ENCODE peak calls at places on chromosomes 13 and 19, in five cellular contexts. One of them, this sample, is unnamed.

GRCh38 chr13:101512650-101513049 is 60.2 kb downstream of the ITGBL1 start:
- DNase-seq in A549: no peak
- DNase-seq in foreskin keratinocyte: no peak
- DNase-seq in HFFc6: no peak
- DNase-seq in activated CD8-positive, alpha-beta T cell treated with anti-CD3 and anti-CD28 coated beads for 36 hours: no peak
- DNase-seq in this sample: no peak

GRCh38 chr13:110726726-110727125 is 13.2 kb downstream of the ING1 start:
- DNase-seq in foreskin keratinocyte: no peak
- DNase-seq in A549: no peak
- DNase-seq in activated CD8-positive, alpha-beta T cell treated with anti-CD3 and anti-CD28 coated beads for 36 hours: peak
- DNase-seq in HFFc6: no peak
- DNase-seq in this sample: no peak

GRCh38 chr19:45973564-45974338 is at the start of gene NOVA2:
- DNase-seq in activated CD8-positive, alpha-beta T cell treated with anti-CD3 and anti-CD28 coated beads for 36 hours: peak
- DNase-seq in HFFc6: no peak
- DNase-seq in foreskin keratinocyte: no peak
- DNase-seq in A549: peak
- DNase-seq in this sample: peak

GRCh38 chr13:40232321-40232720 is 434.1 kb downstream of the FOXO1 start:
- DNase-seq in A549: no peak
- DNase-seq in HFFc6: no peak
- DNase-seq in foreskin keratinocyte: no peak
- DNase-seq in activated CD8-positive, alpha-beta T cell treated with anti-CD3 and anti-CD28 coated beads for 36 hours: no peak
- DNase-seq in this sample: no peak

GRCh38 chr19:32224371-32225244 is 120.8 kb upstream of the ZNF507 start:
- DNase-seq in HFFc6: peak
- DNase-seq in foreskin keratinocyte: no peak
- DNase-seq in activated CD8-positive, alpha-beta T cell treated with anti-CD3 and anti-CD28 coated beads for 36 hours: peak
- DNase-seq in A549: peak
- DNase-seq in this sample: peak

GRCh38 chr13:111792956-111793355 is 274.0 kb upstream of the SOX1 start:
- DNase-seq in activated CD8-positive, alpha-beta T cell treated with anti-CD3 and anti-CD28 coated beads for 36 hours: no peak
- DNase-seq in HFFc6: no peak
- DNase-seq in foreskin keratinocyte: no peak
- DNase-seq in A549: no peak
- DNase-seq in this sample: no peak

GRCh38 chr19:17497149-17497798 is 14.2 kb upstream of the PGLS start:
- DNase-seq in HFFc6: no peak
- DNase-seq in activated CD8-positive, alpha-beta T cell treated with anti-CD3 and anti-CD28 coated beads for 36 hours: no peak
- DNase-seq in foreskin keratinocyte: no peak
- DNase-seq in A549: no peak
- DNase-seq in this sample: no peak

GRCh38 chr13:109231853-109232252 is 554.5 kb downstream of the IRS2 start:
- DNase-seq in foreskin keratinocyte: no peak
- DNase-seq in HFFc6: no peak
- DNase-seq in activated CD8-positive, alpha-beta T cell treated with anti-CD3 and anti-CD28 coated beads for 36 hours: no peak
- DNase-seq in A549: no peak
- DNase-seq in this sample: no peak

GRCh38 chr19:36225219-36225892 is 10.4 kb downstream of the ZNF146 start:
- DNase-seq in activated CD8-positive, alpha-beta T cell treated with anti-CD3 and anti-CD28 coated beads for 36 hours: no peak
- DNase-seq in foreskin keratinocyte: no peak
- DNase-seq in HFFc6: peak
- DNase-seq in A549: no peak
- DNase-seq in this sample: peak

GRCh38 chr19:16650821-16651220 is 9.1 kb downstream of the SMIM7 start:
- DNase-seq in HFFc6: no peak
- DNase-seq in foreskin keratinocyte: no peak
- DNase-seq in A549: no peak
- DNase-seq in activated CD8-positive, alpha-beta T cell treated with anti-CD3 and anti-CD28 coated beads for 36 hours: no peak
- DNase-seq in this sample: no peak

GRCh38 chr19:491146-491741 is 5.0 kb upstream of the MADCAM1 start:
- DNase-seq in A549: no peak
- DNase-seq in HFFc6: no peak
- DNase-seq in foreskin keratinocyte: no peak
- DNase-seq in activated CD8-positive, alpha-beta T cell treated with anti-CD3 and anti-CD28 coated beads for 36 hours: no peak
- DNase-seq in this sample: peak

GRCh38 chr13:44305845-44306244 is 67.8 kb upstream of the SERP2 start:
- DNase-seq in activated CD8-positive, alpha-beta T cell treated with anti-CD3 and anti-CD28 coated beads for 36 hours: no peak
- DNase-seq in HFFc6: no peak
- DNase-seq in A549: no peak
- DNase-seq in foreskin keratinocyte: no peak
- DNase-seq in this sample: peak

GRCh38 chr13:59746291-59746962 is 417.3 kb downstream of the DIAPH3 start:
- DNase-seq in A549: no peak
- DNase-seq in foreskin keratinocyte: peak
- DNase-seq in activated CD8-positive, alpha-beta T cell treated with anti-CD3 and anti-CD28 coated beads for 36 hours: no peak
- DNase-seq in HFFc6: peak
- DNase-seq in this sample: no peak

GRCh38 chr13:27921961-27922910 is 2.4 kb downstream of the PDX1 start:
- DNase-seq in activated CD8-positive, alpha-beta T cell treated with anti-CD3 and anti-CD28 coated beads for 36 hours: no peak
- DNase-seq in foreskin keratinocyte: no peak
- DNase-seq in A549: no peak
- DNase-seq in HFFc6: no peak
- DNase-seq in this sample: no peak

GRCh38 chr13:26656919-26657318 is 99.4 kb downstream of the WASF3 start:
- DNase-seq in HFFc6: peak
- DNase-seq in foreskin keratinocyte: no peak
- DNase-seq in A549: no peak
- DNase-seq in activated CD8-positive, alpha-beta T cell treated with anti-CD3 and anti-CD28 coated beads for 36 hours: no peak
- DNase-seq in this sample: peak

GRCh38 chr19:38528931-38529330 is 88.8 kb downstream of the MAP4K1 start:
- DNase-seq in activated CD8-positive, alpha-beta T cell treated with anti-CD3 and anti-CD28 coated beads for 36 hours: no peak
- DNase-seq in foreskin keratinocyte: no peak
- DNase-seq in A549: no peak
- DNase-seq in HFFc6: no peak
- DNase-seq in this sample: no peak

GRCh38 chr19:2638417-2638940 is 64.0 kb downstream of the GNG7 start:
- DNase-seq in HFFc6: no peak
- DNase-seq in foreskin keratinocyte: no peak
- DNase-seq in A549: no peak
- DNase-seq in activated CD8-positive, alpha-beta T cell treated with anti-CD3 and anti-CD28 coated beads for 36 hours: no peak
- DNase-seq in this sample: no peak

GRCh38 chr13:99442273-99442895 is 58.9 kb upstream of the TM9SF2 start:
- DNase-seq in activated CD8-positive, alpha-beta T cell treated with anti-CD3 and anti-CD28 coated beads for 36 hours: peak
- DNase-seq in HFFc6: peak
- DNase-seq in foreskin keratinocyte: no peak
- DNase-seq in A549: peak
- DNase-seq in this sample: peak

GRCh38 chr19:18995804-18996241 is 37.5 kb downstream of the SUGP2 start:
- DNase-seq in HFFc6: peak
- DNase-seq in activated CD8-positive, alpha-beta T cell treated with anti-CD3 and anti-CD28 coated beads for 36 hours: peak
- DNase-seq in foreskin keratinocyte: peak
- DNase-seq in A549: peak
- DNase-seq in this sample: peak

GRCh38 chr19:46466536-46467199 is 4.7 kb downstream of the PNMA8A start:
- DNase-seq in foreskin keratinocyte: peak
- DNase-seq in HFFc6: peak
- DNase-seq in A549: no peak
- DNase-seq in activated CD8-positive, alpha-beta T cell treated with anti-CD3 and anti-CD28 coated beads for 36 hours: peak
- DNase-seq in this sample: peak

GRCh38 chr13:33445024-33445423 is 159.5 kb upstream of the STARD13 start:
- DNase-seq in HFFc6: no peak
- DNase-seq in A549: no peak
- DNase-seq in activated CD8-positive, alpha-beta T cell treated with anti-CD3 and anti-CD28 coated beads for 36 hours: no peak
- DNase-seq in foreskin keratinocyte: no peak
- DNase-seq in this sample: no peak

GRCh38 chr13:20711301-20712044 is 8.0 kb downstream of the IL17D start:
- DNase-seq in activated CD8-positive, alpha-beta T cell treated with anti-CD3 and anti-CD28 coated beads for 36 hours: peak
- DNase-seq in HFFc6: no peak
- DNase-seq in foreskin keratinocyte: no peak
- DNase-seq in A549: peak
- DNase-seq in this sample: no peak

GRCh38 chr13:30153871-30154426 is 153.4 kb downstream of the KATNAL1 start:
- DNase-seq in foreskin keratinocyte: no peak
- DNase-seq in HFFc6: no peak
- DNase-seq in A549: no peak
- DNase-seq in activated CD8-positive, alpha-beta T cell treated with anti-CD3 and anti-CD28 coated beads for 36 hours: no peak
- DNase-seq in this sample: peak

GRCh38 chr13:19158526-19158925 is 23.1 kb downstream of the TUBA3C start:
- DNase-seq in activated CD8-positive, alpha-beta T cell treated with anti-CD3 and anti-CD28 coated beads for 36 hours: no peak
- DNase-seq in HFFc6: no peak
- DNase-seq in A549: no peak
- DNase-seq in foreskin keratinocyte: no peak
- DNase-seq in this sample: no peak

GRCh38 chr13:111663505-111663904 is 343.1 kb downstream of the TEX29 start:
- DNase-seq in HFFc6: no peak
- DNase-seq in activated CD8-positive, alpha-beta T cell treated with anti-CD3 and anti-CD28 coated beads for 36 hours: no peak
- DNase-seq in A549: no peak
- DNase-seq in foreskin keratinocyte: no peak
- DNase-seq in this sample: no peak

GRCh38 chr19:17292301-17293074 is 10.7 kb downstream of the ABHD8 start:
- DNase-seq in HFFc6: peak
- DNase-seq in activated CD8-positive, alpha-beta T cell treated with anti-CD3 and anti-CD28 coated beads for 36 hours: peak
- DNase-seq in A549: peak
- DNase-seq in foreskin keratinocyte: peak
- DNase-seq in this sample: peak

GRCh38 chr19:9086761-9087160 is at the start of gene OR1M1:
- DNase-seq in A549: no peak
- DNase-seq in HFFc6: no peak
- DNase-seq in foreskin keratinocyte: no peak
- DNase-seq in activated CD8-positive, alpha-beta T cell treated with anti-CD3 and anti-CD28 coated beads for 36 hours: no peak
- DNase-seq in this sample: no peak

GRCh38 chr19:6925801-6926751 is 38.7 kb downstream of the ADGRE1 start:
- DNase-seq in A549: peak
- DNase-seq in activated CD8-positive, alpha-beta T cell treated with anti-CD3 and anti-CD28 coated beads for 36 hours: peak
- DNase-seq in foreskin keratinocyte: no peak
- DNase-seq in HFFc6: no peak
- DNase-seq in this sample: no peak
- TF ChIP-seq CTCF in A549: peak
- TF ChIP-seq CTCF in activated CD8-positive, alpha-beta T cell treated with anti-CD3 and anti-CD28 coated beads for 36 hours: no peak
- TF ChIP-seq CTCF in foreskin keratinocyte: no peak
- TF ChIP-seq CTCF in HFFc6: peak
- TF ChIP-seq CTCF in this sample: no peak

GRCh38 chr19:49338691-49339363 is 3.6 kb downstream of the CD37 start:
- DNase-seq in activated CD8-positive, alpha-beta T cell treated with anti-CD3 and anti-CD28 coated beads for 36 hours: peak
- DNase-seq in foreskin keratinocyte: peak
- DNase-seq in A549: peak
- DNase-seq in HFFc6: no peak
- DNase-seq in this sample: peak

GRCh38 chr19:49340069-49340864 is 5.1 kb downstream of the CD37 start:
- DNase-seq in HFFc6: no peak
- DNase-seq in activated CD8-positive, alpha-beta T cell treated with anti-CD3 and anti-CD28 coated beads for 36 hours: peak
- DNase-seq in foreskin keratinocyte: no peak
- DNase-seq in A549: no peak
- DNase-seq in this sample: peak

GRCh38 chr19:49340865-49341718 is 5.9 kb downstream of the CD37 start:
- DNase-seq in foreskin keratinocyte: no peak
- DNase-seq in HFFc6: no peak
- DNase-seq in A549: no peak
- DNase-seq in activated CD8-positive, alpha-beta T cell treated with anti-CD3 and anti-CD28 coated beads for 36 hours: no peak
- DNase-seq in this sample: no peak

GRCh38 chr19:49338023-49338677 is 2.9 kb downstream of the CD37 start:
- DNase-seq in HFFc6: no peak
- DNase-seq in foreskin keratinocyte: no peak
- DNase-seq in activated CD8-positive, alpha-beta T cell treated with anti-CD3 and anti-CD28 coated beads for 36 hours: no peak
- DNase-seq in A549: no peak
- DNase-seq in this sample: no peak

GRCh38 chr19:49339364-49340068 is 4.3 kb downstream of the CD37 start:
- DNase-seq in HFFc6: no peak
- DNase-seq in A549: no peak
- DNase-seq in foreskin keratinocyte: peak
- DNase-seq in activated CD8-positive, alpha-beta T cell treated with anti-CD3 and anti-CD28 coated beads for 36 hours: no peak
- DNase-seq in this sample: peak
- TF ChIP-seq CTCF in HFFc6: no peak
- TF ChIP-seq CTCF in A549: no peak
- TF ChIP-seq CTCF in foreskin keratinocyte: no peak
- TF ChIP-seq CTCF in activated CD8-positive, alpha-beta T cell treated with anti-CD3 and anti-CD28 coated beads for 36 hours: no peak
- TF ChIP-seq CTCF in this sample: no peak

DNA sequence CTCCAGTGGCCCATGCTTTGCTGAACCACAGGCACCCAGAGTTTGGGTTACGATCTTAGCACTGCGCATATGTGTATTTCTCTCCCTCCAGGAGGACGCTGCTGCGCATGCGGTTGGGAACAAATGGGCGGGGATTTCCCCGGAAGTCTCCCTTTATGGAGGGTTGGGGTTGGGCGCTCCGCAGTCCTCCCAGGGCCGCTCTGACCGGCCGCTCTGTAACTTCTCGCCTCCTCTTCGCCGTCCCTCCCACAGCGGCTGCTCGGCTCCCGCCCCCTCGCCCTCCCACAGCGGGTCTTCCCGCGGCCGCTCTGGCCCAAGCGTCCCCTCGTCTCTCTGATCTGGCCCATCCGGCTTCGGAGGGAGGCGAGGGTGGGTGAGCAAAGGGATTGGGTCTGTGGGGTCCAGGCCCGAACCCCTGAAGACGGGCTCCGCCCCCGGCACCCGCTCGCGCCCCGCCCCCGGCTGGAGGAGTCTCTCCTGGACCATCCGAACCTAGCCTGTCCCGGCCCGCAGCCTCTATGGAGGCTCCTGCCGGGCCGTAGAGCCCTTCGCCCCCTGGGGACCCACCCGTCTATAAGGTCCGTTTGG is at the start of gene MEGF8:
- DNase-seq in foreskin keratinocyte: peak
- DNase-seq in activated CD8-positive, alpha-beta T cell treated with anti-CD3 and anti-CD28 coated beads for 36 hours: peak
- DNase-seq in HFFc6: peak
- DNase-seq in A549: peak
- DNase-seq in this sample: peak
- TF ChIP-seq CTCF in foreskin keratinocyte: peak
- TF ChIP-seq CTCF in activated CD8-positive, alpha-beta T cell treated with anti-CD3 and anti-CD28 coated beads for 36 hours: no peak
- TF ChIP-seq CTCF in HFFc6: peak
- TF ChIP-seq CTCF in A549: no peak
- TF ChIP-seq CTCF in this sample: peak

GRCh38 chr19:50550594-50550966 is 17.7 kb downstream of the LRRC4B start:
- DNase-seq in HFFc6: no peak
- DNase-seq in foreskin keratinocyte: no peak
- DNase-seq in activated CD8-positive, alpha-beta T cell treated with anti-CD3 and anti-CD28 coated beads for 36 hours: no peak
- DNase-seq in A549: no peak
- DNase-seq in this sample: no peak

GRCh38 chr19:50552540-50552939 is 15.7 kb downstream of the LRRC4B start:
- DNase-seq in activated CD8-positive, alpha-beta T cell treated with anti-CD3 and anti-CD28 coated beads for 36 hours: no peak
- DNase-seq in HFFc6: no peak
- DNase-seq in A549: no peak
- DNase-seq in foreskin keratinocyte: no peak
- DNase-seq in this sample: no peak

GRCh38 chr19:50551034-50551712 is 17.1 kb downstream of the LRRC4B start:
- DNase-seq in A549: no peak
- DNase-seq in activated CD8-positive, alpha-beta T cell treated with anti-CD3 and anti-CD28 coated beads for 36 hours: no peak
- DNase-seq in foreskin keratinocyte: no peak
- DNase-seq in HFFc6: no peak
- DNase-seq in this sample: no peak

GRCh38 chr19:50553134-50553703 is 15.0 kb downstream of the LRRC4B start:
- DNase-seq in activated CD8-positive, alpha-beta T cell treated with anti-CD3 and anti-CD28 coated beads for 36 hours: no peak
- DNase-seq in HFFc6: no peak
- DNase-seq in A549: no peak
- DNase-seq in foreskin keratinocyte: no peak
- DNase-seq in this sample: no peak

DNA sequence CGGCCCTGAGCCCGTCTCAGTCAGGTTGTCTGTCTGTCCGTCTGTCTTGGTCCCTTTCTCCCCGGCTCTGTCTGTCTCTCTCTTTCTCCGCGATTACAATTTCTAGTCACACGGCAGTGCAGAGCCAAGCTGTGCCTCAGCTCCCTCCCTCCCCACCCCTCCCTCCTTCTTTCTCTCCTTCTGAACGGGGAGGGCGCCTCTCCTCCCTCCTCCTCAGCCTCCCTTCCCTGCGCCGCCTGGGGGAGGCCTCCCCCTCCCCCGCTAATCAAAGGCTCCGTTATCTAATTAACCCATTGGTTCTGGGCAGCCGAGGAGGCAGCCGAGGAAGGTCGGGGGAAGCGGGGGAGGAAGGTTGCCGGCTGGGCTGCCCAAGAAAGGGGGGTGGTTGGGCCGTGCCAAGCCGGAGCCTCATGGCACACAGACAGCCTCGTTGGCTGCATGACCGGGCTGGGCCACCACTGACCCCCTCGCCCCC is 16.5 kb downstream of the LRRC4B start:
- DNase-seq in foreskin keratinocyte: no peak
- DNase-seq in HFFc6: no peak
- DNase-seq in activated CD8-positive, alpha-beta T cell treated with anti-CD3 and anti-CD28 coated beads for 36 hours: no peak
- DNase-seq in A549: no peak
- DNase-seq in this sample: no peak
- TF ChIP-seq CTCF in foreskin keratinocyte: no peak
- TF ChIP-seq CTCF in HFFc6: no peak
- TF ChIP-seq CTCF in activated CD8-positive, alpha-beta T cell treated with anti-CD3 and anti-CD28 coated beads for 36 hours: no peak
- TF ChIP-seq CTCF in A549: no peak
- TF ChIP-seq CTCF in this sample: no peak

This sample was measured in fibroblast of villous mesenchyme.